ENCODE peak calls at places on chromosomes 12 and 14, in five cellular contexts. One of them, this sample, is unnamed.

GRCh38 chr12:101795013-101795412 is 35.7 kb downstream of the GNPTAB start:
- DNase-seq in AG09309: no peak
- DNase-seq in CD4-positive, alpha-beta T cell: no peak
- DNase-seq in naive thymus-derived CD4-positive, alpha-beta T cell: no peak
- DNase-seq in NCI-H1694 treated with DMSO at 0.1 percent for 48 hours: no peak
- DNase-seq in this sample: no peak

GRCh38 chr12:88334271-88334670 is 192.2 kb downstream of the TMTC3 start:
- DNase-seq in AG09309: no peak
- DNase-seq in NCI-H1694 treated with DMSO at 0.1 percent for 48 hours: no peak
- DNase-seq in naive thymus-derived CD4-positive, alpha-beta T cell: no peak
- DNase-seq in CD4-positive, alpha-beta T cell: no peak
- DNase-seq in this sample: no peak

GRCh38 chr14:51609251-51609986 is 42.3 kb upstream of the FRMD6 start:
- DNase-seq in NCI-H1694 treated with DMSO at 0.1 percent for 48 hours: no peak
- DNase-seq in naive thymus-derived CD4-positive, alpha-beta T cell: no peak
- DNase-seq in CD4-positive, alpha-beta T cell: no peak
- DNase-seq in AG09309: no peak
- DNase-seq in this sample: no peak

GRCh38 chr14:97840159-97840558 is 1043.0 kb downstream of the VRK1 start:
- DNase-seq in AG09309: no peak
- DNase-seq in naive thymus-derived CD4-positive, alpha-beta T cell: no peak
- DNase-seq in CD4-positive, alpha-beta T cell: no peak
- DNase-seq in NCI-H1694 treated with DMSO at 0.1 percent for 48 hours: no peak
- DNase-seq in this sample: no peak

GRCh38 chr12:48126953-48127630 is 7.9 kb downstream of the PFKM start:
- DNase-seq in AG09309: no peak
- DNase-seq in NCI-H1694 treated with DMSO at 0.1 percent for 48 hours: no peak
- DNase-seq in CD4-positive, alpha-beta T cell: no peak
- DNase-seq in naive thymus-derived CD4-positive, alpha-beta T cell: no peak
- DNase-seq in this sample: no peak

GRCh38 chr14:89237923-89238529 is 179.0 kb downstream of the FOXN3 start:
- DNase-seq in AG09309: no peak
- DNase-seq in naive thymus-derived CD4-positive, alpha-beta T cell: no peak
- DNase-seq in NCI-H1694 treated with DMSO at 0.1 percent for 48 hours: no peak
- DNase-seq in CD4-positive, alpha-beta T cell: no peak
- DNase-seq in this sample: no peak

GRCh38 chr12:103958621-103959020 is 7.1 kb upstream of the TDG start:
- DNase-seq in AG09309: no peak
- DNase-seq in CD4-positive, alpha-beta T cell: no peak
- DNase-seq in naive thymus-derived CD4-positive, alpha-beta T cell: no peak
- DNase-seq in NCI-H1694 treated with DMSO at 0.1 percent for 48 hours: no peak
- DNase-seq in this sample: no peak

GRCh38 chr12:89353823-89354629 is 1.7 kb upstream of the DUSP6 start:
- DNase-seq in AG09309: no peak
- DNase-seq in NCI-H1694 treated with DMSO at 0.1 percent for 48 hours: no peak
- DNase-seq in CD4-positive, alpha-beta T cell: peak
- DNase-seq in naive thymus-derived CD4-positive, alpha-beta T cell: peak
- DNase-seq in this sample: no peak

GRCh38 chr12:48183091-48183875 is at the start of gene CCDC184:
- DNase-seq in CD4-positive, alpha-beta T cell: peak
- DNase-seq in naive thymus-derived CD4-positive, alpha-beta T cell: peak
- DNase-seq in NCI-H1694 treated with DMSO at 0.1 percent for 48 hours: peak
- DNase-seq in AG09309: no peak
- DNase-seq in this sample: no peak

GRCh38 chr12:2284321-2284813 is 231.6 kb downstream of the CACNA1C start:
- DNase-seq in NCI-H1694 treated with DMSO at 0.1 percent for 48 hours: no peak
- DNase-seq in naive thymus-derived CD4-positive, alpha-beta T cell: no peak
- DNase-seq in AG09309: no peak
- DNase-seq in CD4-positive, alpha-beta T cell: no peak
- DNase-seq in this sample: no peak

GRCh38 chr12:109489016-109489954 is 11.9 kb downstream of the UBE3B start:
- DNase-seq in naive thymus-derived CD4-positive, alpha-beta T cell: no peak
- DNase-seq in NCI-H1694 treated with DMSO at 0.1 percent for 48 hours: no peak
- DNase-seq in CD4-positive, alpha-beta T cell: no peak
- DNase-seq in AG09309: no peak
- DNase-seq in this sample: no peak

GRCh38 chr12:66203820-66204219 is 14.8 kb downstream of the IRAK3 start:
- DNase-seq in AG09309: no peak
- DNase-seq in NCI-H1694 treated with DMSO at 0.1 percent for 48 hours: no peak
- DNase-seq in CD4-positive, alpha-beta T cell: no peak
- DNase-seq in naive thymus-derived CD4-positive, alpha-beta T cell: no peak
- DNase-seq in this sample: no peak

GRCh38 chr12:56188786-56189335 is 422 bp downstream of the SMARCC2 start:
- DNase-seq in CD4-positive, alpha-beta T cell: no peak
- DNase-seq in naive thymus-derived CD4-positive, alpha-beta T cell: no peak
- DNase-seq in NCI-H1694 treated with DMSO at 0.1 percent for 48 hours: no peak
- DNase-seq in AG09309: no peak
- DNase-seq in this sample: no peak

GRCh38 chr12:130920711-130921381 is 32.9 kb upstream of the ADGRD1 start:
- DNase-seq in AG09309: peak
- DNase-seq in CD4-positive, alpha-beta T cell: no peak
- DNase-seq in naive thymus-derived CD4-positive, alpha-beta T cell: no peak
- DNase-seq in NCI-H1694 treated with DMSO at 0.1 percent for 48 hours: no peak
- DNase-seq in this sample: peak

GRCh38 chr12:57740656-57741412 is 2.3 kb upstream of the AGAP2 start:
- DNase-seq in NCI-H1694 treated with DMSO at 0.1 percent for 48 hours: no peak
- DNase-seq in naive thymus-derived CD4-positive, alpha-beta T cell: peak
- DNase-seq in AG09309: no peak
- DNase-seq in CD4-positive, alpha-beta T cell: peak
- DNase-seq in this sample: no peak

GRCh38 chr12:75970310-75970709 is 61.3 kb downstream of the PHLDA1 start:
- DNase-seq in naive thymus-derived CD4-positive, alpha-beta T cell: no peak
- DNase-seq in CD4-positive, alpha-beta T cell: no peak
- DNase-seq in AG09309: no peak
- DNase-seq in NCI-H1694 treated with DMSO at 0.1 percent for 48 hours: no peak
- DNase-seq in this sample: no peak

GRCh38 chr12:63978519-63978918 is 134.0 kb downstream of the SRGAP1 start:
- DNase-seq in AG09309: peak
- DNase-seq in CD4-positive, alpha-beta T cell: no peak
- DNase-seq in NCI-H1694 treated with DMSO at 0.1 percent for 48 hours: no peak
- DNase-seq in naive thymus-derived CD4-positive, alpha-beta T cell: no peak
- DNase-seq in this sample: peak

GRCh38 chr12:53276511-53276910 is 8.4 kb downstream of the ESPL1 start:
- DNase-seq in naive thymus-derived CD4-positive, alpha-beta T cell: no peak
- DNase-seq in CD4-positive, alpha-beta T cell: no peak
- DNase-seq in AG09309: no peak
- DNase-seq in NCI-H1694 treated with DMSO at 0.1 percent for 48 hours: no peak
- DNase-seq in this sample: no peak

GRCh38 chr12:91922139-91922538 is 223.5 kb downstream of the BTG1 start:
- DNase-seq in CD4-positive, alpha-beta T cell: no peak
- DNase-seq in NCI-H1694 treated with DMSO at 0.1 percent for 48 hours: no peak
- DNase-seq in naive thymus-derived CD4-positive, alpha-beta T cell: no peak
- DNase-seq in AG09309: no peak
- DNase-seq in this sample: no peak

This sample was measured in BJ.